ENCODE peak calls at places on chromosomes 4 and X, in seven cellular contexts. T, H, J, F, A, O and X are unnamed samples.

GRCh38 chrX:132146456-132146855 is 18.6 kb upstream of the FRMD7 start:
- DNase-seq in J (no peak), A (no peak), T (no peak), F (no peak), H (no peak), O (peak; percentile 52), X (no peak)

GRCh38 chr4:187286536-187286935 is 562.9 kb upstream of the FAT1 start:
- DNase-seq in J (no peak), A (no peak), T (no peak), O (no peak), H (no peak), F (peak; percentile 50), X (no peak)

GRCh38 chr4:172270421-172270820 is 457.2 kb downstream of the GALNTL6 start:
- DNase-seq in J (no peak), T (no peak), A (no peak), H (no peak), F (no peak), O (no peak), X (no peak)

GRCh38 chrX:135522132-135522530 is 1.7 kb downstream of the INTS6L start:
- DNase-seq in O (no peak), T (no peak), H (no peak), J (no peak), A (no peak), F (no peak), X (no peak)

GRCh38 chrX:18348047-18348446 is 6.4 kb downstream of the SCML2 start:
- DNase-seq in F (peak; percentile 13), J (no peak), T (no peak), O (no peak), H (no peak), A (no peak), X (no peak)

GRCh38 chr4:146795721-146796120 is 149.9 kb downstream of the TTC29 start:
- DNase-seq in A (no peak), T (no peak), O (no peak), F (no peak), J (no peak), H (no peak), X (no peak)

GRCh38 chr4:25563071-25563564 is 92.5 kb upstream of the SLC34A2 start:
- DNase-seq in A (no peak), J (no peak), T (peak; percentile 64), F (no peak), O (no peak), H (no peak), X (no peak)

GRCh38 chr4:141432000-141432712 is 204.2 kb upstream of the IL15 start:
- DNase-seq in F (peak; percentile 46), H (no peak), J (no peak), T (peak; percentile 12), A (no peak), O (no peak), X (no peak)

GRCh38 chr4:147355849-147356248 is 125.0 kb upstream of the EDNRA start:
- DNase-seq in H (no peak), J (no peak), O (no peak), F (peak; percentile 91), A (no peak), T (no peak), X (no peak)

GRCh38 chr4:5996641-5997040 is 21.6 kb downstream of the C4orf50 start:
- DNase-seq in A (peak; percentile 8), F (no peak), O (no peak), H (peak; percentile 37), J (no peak), T (peak; percentile 4), X (no peak)

GRCh38 chrX:56600141-56600540 is 36.7 kb downstream of the UBQLN2 start:
- DNase-seq in O (peak; percentile 12), J (no peak), F (peak; percentile 5), H (no peak), A (no peak), T (no peak), X (no peak)

GRCh38 chr4:164716901-164717300 is 37.0 kb upstream of the SMIM31 start:
- DNase-seq in J (no peak), A (no peak), T (no peak), F (no peak), O (peak; percentile 17), H (no peak), X (no peak)

GRCh38 chrX:75746891-75747639 is 38.0 kb downstream of the MAGEE2 start:
- DNase-seq in T (no peak), A (no peak), H (no peak), J (peak; percentile 48), F (peak; percentile 17), O (peak; percentile 1), X (no peak)

GRCh38 chrX:67693928-67694327 is 150.1 kb downstream of the AR start:
- DNase-seq in F (peak; percentile 48), H (no peak), A (no peak), O (no peak), J (no peak), T (no peak), X (no peak)

GRCh38 chr4:14853186-14853946 is 148.9 kb upstream of the CPEB2 start:
- DNase-seq in O (no peak), T (no peak), H (no peak), A (no peak), J (peak; percentile 53), F (peak; percentile 96), X (no peak)

GRCh38 chr4:2942532-2943363 is 20.5 kb downstream of the NOP14 start:
- DNase-seq in F (no peak), O (no peak), H (peak; percentile 77), J (no peak), T (no peak), A (no peak), X (no peak)

GRCh38 chr4:102717448-102718092 is 43.2 kb downstream of the MANBA start:
- DNase-seq in H (no peak), A (no peak), F (peak; percentile 7), O (peak; percentile 73), J (no peak), T (no peak), X (no peak)

GRCh38 chr4:73669410-73670183 is 49.4 kb upstream of the RASSF6 start:
- DNase-seq in H (no peak), T (no peak), J (no peak), A (no peak), F (no peak), O (no peak), X (no peak)

GRCh38 chr4:84028340-84028739 is 470.8 kb downstream of the NKX6-1 start:
- DNase-seq in F (no peak), J (no peak), T (peak; percentile 11), H (no peak), O (no peak), A (no peak), X (no peak)

GRCh38 chr4:131547506-131547981 is 1601.5 kb upstream of the PCDH10 start:
- DNase-seq in H (no peak), T (no peak), A (no peak), O (no peak), J (no peak), F (no peak), X (no peak)

GRCh38 chrX:100085851-100086250 is 324.2 kb downstream of the PCDH19 start:
- DNase-seq in F (peak; percentile 6), T (no peak), H (no peak), J (no peak), O (no peak), A (no peak), X (no peak)

GRCh38 chrX:138859421-138859820 is 147.9 kb upstream of the FGF13 start:
- DNase-seq in F (peak; percentile 49), A (no peak), T (no peak), O (no peak), J (no peak), H (no peak), X (no peak)

GRCh38 chrX:40845331-40845911 is 110.1 kb upstream of the MED14 start:
- DNase-seq in J (no peak), H (no peak), F (peak; percentile 97), O (peak; percentile 6), T (no peak), A (no peak), X (no peak)

GRCh38 chrX:40843643-40844042 is 108.3 kb upstream of the MED14 start:
- DNase-seq in F (peak; percentile 14), O (no peak), H (no peak), A (no peak), J (no peak), T (no peak), X (no peak)

GRCh38 chrX:40849906-40850672 is 114.7 kb upstream of the MED14 start:
- DNase-seq in A (no peak), O (no peak), T (no peak), J (no peak), H (no peak), F (peak; percentile 23), X (no peak)

GRCh38 chrX:40844476-40844875 is 109.1 kb upstream of the MED14 start:
- DNase-seq in O (no peak), J (no peak), F (peak; percentile 56), H (no peak), T (no peak), A (no peak), X (no peak)
- H3K27me3 ChIP-seq in O (no peaks in the 10 kb centered on the region), J (no peaks in the 10 kb centered on the region), F (no peaks in the 10 kb centered on the region), H (no peaks in the 10 kb centered on the region), T (peaks cover 12% of the 10 kb centered on the region), A (no peaks in the 10 kb centered on the region), X (no peaks in the 10 kb centered on the region)

DNA sequence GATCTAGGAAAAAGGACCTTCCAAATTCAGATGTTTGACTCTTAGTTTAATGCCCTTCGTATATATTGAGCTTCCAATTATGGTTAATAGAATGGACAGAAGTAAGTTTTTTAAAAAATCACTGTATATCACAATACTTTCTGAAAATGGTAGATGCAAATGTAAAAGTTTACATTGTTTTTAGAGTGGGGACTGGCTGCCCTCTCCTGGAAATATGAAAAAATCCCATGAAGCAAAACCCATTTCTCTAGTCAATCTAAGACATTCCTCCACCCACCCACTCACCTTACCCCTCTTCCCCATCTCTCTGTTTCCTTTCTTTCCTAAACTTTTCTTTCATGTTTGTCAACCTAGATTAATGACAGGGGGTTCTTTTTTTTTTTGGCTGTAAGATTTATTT is 134.5 kb downstream of the ARHGAP6 start:
- DNase-seq in J (no peak), A (no peak), O (no peak), T (no peak), H (no peak), F (peak; percentile 3), X (no peak)
- TF ChIP-seq CTCF in J (no peak), A (peak; percentile 43), O (no peak), T (peak; percentile 2), H (no peak), F (peak; percentile 39), X (peak; percentile 24)

GRCh38 chrX:107741318-107741813 is 34.2 kb downstream of the TSC22D3 start:
- DNase-seq in A (no peak), H (no peak), T (no peak), O (no peak), J (no peak), F (no peak), X (no peak)

GRCh38 chrX:107738768-107739167 is 36.8 kb downstream of the TSC22D3 start:
- DNase-seq in J (no peak), O (no peak), A (no peak), F (no peak), T (no peak), H (no peak), X (peak; percentile 73)

GRCh38 chrX:107739541-107739940 is 36.0 kb downstream of the TSC22D3 start:
- DNase-seq in T (no peak), F (no peak), J (no peak), H (no peak), O (no peak), A (no peak), X (no peak)

GRCh38 chrX:107736781-107737531 is 38.6 kb downstream of the TSC22D3 start:
- DNase-seq in T (no peak), O (peak; percentile 16), A (no peak), J (no peak), H (no peak), F (no peak), X (no peak)

GRCh38 chrX:107738272-107738671 is 37.3 kb downstream of the TSC22D3 start:
- DNase-seq in F (no peak), O (no peak), T (no peak), H (no peak), A (no peak), J (no peak), X (no peak)
- H3K27me3 ChIP-seq in F (peaks cover 5% of the 10 kb centered on the region), O (no peaks in the 10 kb centered on the region), T (peaks cover 10% of the 10 kb centered on the region), H (no peaks in the 10 kb centered on the region), A (no peaks in the 10 kb centered on the region), J (no peaks in the 10 kb centered on the region), X (peaks cover 7% of the 10 kb centered on the region)

GRCh38 chrX:15973299-15973698 is 118.7 kb upstream of the AP1S2 start:
- DNase-seq in A (no peak), J (no peak), F (peak; percentile 4), T (peak; percentile 49), H (no peak), O (peak; percentile 16), X (no peak)
- TF ChIP-seq CTCF in A (no peak), J (peak; percentile 9), F (peak; percentile 37), T (peak; percentile 78), H (no peak), O (peak; percentile 69), X (peak; percentile 73)